ENCODE peak calls at places on chromosomes 16 and 17, in six cellular contexts. O is astrocyte, N is upper lobe of right lung, Q is GM06990, T is HFF-Myc, D is fibroblast of pulmonary artery. H is an unnamed sample.

GRCh38 chr16:31695667-31696066 is 168.0 kb downstream of the AHSP start:
- DNase-seq in T (no peak), Q (no peak), O (no peak), D (no peak), N (no peak), H (no peak)

GRCh38 chr16:11768850-11769249 is 26.2 kb upstream of the TXNDC11 start:
- DNase-seq in N (no peak), D (no peak), T (no peak), Q (peak), O (no peak), H (no peak)

GRCh38 chr17:42112552-42113176 is at the start of gene DHX58:
- DNase-seq in Q (peak), O (peak), N (peak), T (peak), D (peak), H (peak)

GRCh38 chr17:48037036-48037881 is at the start of gene COPZ2:
- DNase-seq in T (no peak), Q (peak), O (no peak), N (peak), D (peak), H (peak)

GRCh38 chr17:67377727-67378443 is 804 bp downstream of the PITPNC1 start:
- DNase-seq in D (peak), Q (peak), T (no peak), O (peak), N (peak), H (peak)

GRCh38 chr16:14629612-14629918 is 495 bp downstream of the PARN start:
- DNase-seq in T (no peak), D (no peak), O (no peak), Q (no peak), N (no peak), H (no peak)

GRCh38 chr16:77579283-77579985 is 142.9 kb upstream of the NUDT7 start:
- DNase-seq in O (no peak), N (no peak), D (peak), T (no peak), Q (no peak), H (no peak)

GRCh38 chr17:58329808-58330543 is 1.4 kb upstream of the TSPOAP1 start:
- DNase-seq in N (no peak), O (no peak), Q (peak), T (no peak), D (no peak), H (no peak)

GRCh38 chr17:64599187-64599676 is 62.9 kb downstream of the SMURF2 start:
- DNase-seq in O (no peak), T (no peak), N (no peak), Q (no peak), D (no peak), H (no peak)

GRCh38 chr16:4664538-4665418 is 28.6 kb upstream of the NUDT16L1 start:
- DNase-seq in N (peak), Q (no peak), D (no peak), T (no peak), O (no peak), H (no peak)

GRCh38 chr17:58541249-58541648 is 26.8 kb upstream of the MTMR4 start:
- DNase-seq in T (no peak), D (no peak), N (no peak), Q (no peak), O (no peak), H (no peak)

GRCh38 chr16:23597003-23597756 is 1.1 kb upstream of the NDUFAB1 start:
- DNase-seq in O (no peak), D (peak), Q (peak), N (no peak), T (no peak), H (no peak)

GRCh38 chr16:4365615-4366014 is 6.0 kb upstream of the VASN start:
- DNase-seq in T (no peak), N (no peak), D (no peak), O (no peak), Q (no peak), H (no peak)

GRCh38 chr17:82405051-82405450 is 13.1 kb upstream of the HEXD start:
- DNase-seq in Q (no peak), O (no peak), T (no peak), D (no peak), N (no peak), H (no peak)

GRCh38 chr16:17367932-17368331 is 102.8 kb downstream of the XYLT1 start:
- DNase-seq in O (peak), T (no peak), D (peak), N (no peak), Q (no peak), H (no peak)

GRCh38 chr17:80018917-80019651 is 16.6 kb downstream of the TBC1D16 start:
- DNase-seq in D (no peak), O (no peak), N (peak), Q (no peak), T (no peak), H (no peak)

GRCh38 chr17:41340934-41341861 is 9.4 kb downstream of the KRT33A start:
- DNase-seq in Q (no peak), D (no peak), T (no peak), N (no peak), O (no peak), H (no peak)

GRCh38 chr16:11078812-11079459 is 134.6 kb downstream of the CLEC16A start:
- DNase-seq in N (no peak), O (peak), D (peak), T (peak), Q (no peak), H (peak)

DNA sequence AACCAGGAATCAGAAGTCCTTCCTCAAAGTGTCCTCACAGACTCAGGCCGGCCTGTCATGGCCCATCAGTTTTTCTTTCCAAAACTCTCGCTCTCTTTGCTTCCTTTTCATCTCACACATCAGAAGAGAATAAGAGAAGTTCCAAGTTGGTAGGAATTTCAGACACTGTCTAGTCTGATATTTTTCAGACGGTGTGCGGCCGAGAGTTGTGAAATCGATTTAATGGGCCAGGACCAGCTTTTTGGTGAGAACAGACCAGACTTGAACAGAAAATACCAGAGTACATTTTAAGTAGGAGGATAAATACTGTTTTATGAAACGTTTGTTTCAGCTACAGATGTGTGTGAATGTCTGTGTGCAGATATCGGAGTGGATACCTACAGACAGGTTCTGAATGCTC is 24.8 kb upstream of the RCVRN start:
- DNase-seq in O (no peak), T (no peak), D (no peak), N (no peak), Q (no peak), H (no peak)
- TF ChIP-seq CTCF in O (no peak), T (no peak), D (no peak), N (no peak), Q (no peak), H (no peak)

GRCh38 chr17:8292639-8293395 is 2.4 kb downstream of the SLC25A35 start:
- DNase-seq in Q (no peak), D (no peak), N (no peak), O (no peak), T (no peak), H (no peak)

GRCh38 chr17:8289103-8289397 is 580 bp downstream of the RANGRF start:
- DNase-seq in O (no peak), Q (no peak), D (no peak), T (no peak), N (no peak), H (no peak)

GRCh38 chr17:8290043-8290442 is 1.6 kb downstream of the RANGRF start:
- DNase-seq in O (no peak), Q (no peak), T (no peak), D (no peak), N (no peak), H (no peak)

GRCh38 chr17:8294814-8295316 is 335 bp downstream of the SLC25A35 start:
- DNase-seq in Q (no peak), N (no peak), T (no peak), D (no peak), O (no peak), H (no peak)

GRCh38 chr17:8294361-8294760 is 839 bp downstream of the SLC25A35 start:
- DNase-seq in N (no peak), Q (no peak), O (no peak), T (no peak), D (no peak), H (no peak)
- H3K4me3 ChIP-seq in N (peak), Q (no peak), O (no peak), T (no peak), D (no peak), H (no peak)

GRCh38 chr16:26791166-26791565 is 275.6 kb upstream of the C16orf82 start:
- DNase-seq in D (no peak), N (no peak), O (no peak), T (no peak), Q (no peak), H (no peak)

DNA sequence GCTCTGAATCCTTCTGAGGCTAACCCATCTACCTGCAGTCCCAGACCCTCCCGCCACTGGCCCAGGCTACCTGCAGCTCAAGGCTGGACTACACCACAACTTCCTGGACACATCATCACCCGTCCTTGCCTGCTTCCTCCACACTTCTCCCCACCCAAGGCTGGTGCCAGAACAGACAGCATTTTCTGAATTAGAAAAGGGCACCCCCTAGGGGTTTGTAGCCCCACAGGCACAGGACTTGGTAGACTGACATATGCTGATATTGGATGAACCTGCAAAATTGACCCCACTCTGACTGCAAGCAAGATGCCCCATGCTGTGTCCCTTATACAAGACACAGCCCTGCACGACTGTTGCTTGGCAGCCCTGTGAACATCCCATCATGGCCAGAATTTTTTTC is 271.5 kb upstream of the C16orf82 start:
- DNase-seq in T (no peak), O (no peak), N (no peak), Q (no peak), D (no peak), H (no peak)
- TF ChIP-seq CTCF in T (no peak), O (no peak), N (peak), Q (peak), D (no peak), H (no peak)

DNA sequence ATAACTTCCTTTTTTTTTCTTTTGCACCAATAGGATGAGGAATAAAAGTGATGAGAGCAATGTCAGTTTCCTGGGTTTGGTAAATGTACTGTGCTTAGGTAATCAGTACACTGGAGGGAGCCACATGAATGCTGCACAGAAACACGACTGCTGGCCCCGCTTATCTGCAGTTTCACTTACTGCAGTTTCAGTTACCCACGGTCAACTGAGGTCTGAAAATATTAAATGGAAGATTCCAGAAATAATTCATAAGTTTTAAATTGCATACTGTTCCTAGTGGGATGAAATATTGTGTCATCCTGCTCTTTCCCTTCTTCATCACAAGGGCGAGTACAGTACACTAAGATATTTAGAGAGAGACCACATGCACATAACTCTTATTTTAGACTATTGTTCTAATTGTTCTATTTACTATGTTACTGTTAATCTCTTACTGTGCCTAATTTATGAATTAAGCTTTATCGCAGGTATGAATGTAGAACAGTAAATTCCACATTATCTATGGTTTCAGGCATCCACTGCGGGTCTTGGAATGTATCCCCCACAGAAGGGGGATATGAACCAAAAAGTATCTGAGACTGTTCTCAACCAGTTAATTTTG is 6.4 kb upstream of the LGALS3BP start:
- DNase-seq in O (peak), T (no peak), N (no peak), Q (no peak), D (peak), H (peak)
- H3K4me3 ChIP-seq in O (peak), T (peak), N (peak), Q (no peak), D (peak), H (peak)

GRCh38 chr16:89444151-89444723 is 46.1 kb downstream of the ANKRD11 start:
- DNase-seq in D (no peak), Q (no peak), T (no peak), N (no peak), O (no peak), H (no peak)

GRCh38 chr16:89443727-89444084 is 46.7 kb downstream of the ANKRD11 start:
- DNase-seq in O (no peak), Q (no peak), N (no peak), D (no peak), T (no peak), H (no peak)

GRCh38 chr16:89445166-89445565 is 45.2 kb downstream of the ANKRD11 start:
- DNase-seq in N (no peak), T (no peak), Q (no peak), D (no peak), O (no peak), H (no peak)

GRCh38 chr16:89442588-89442987 is 47.8 kb downstream of the ANKRD11 start:
- DNase-seq in Q (no peak), D (no peak), N (no peak), O (no peak), T (no peak), H (no peak)

DNA sequence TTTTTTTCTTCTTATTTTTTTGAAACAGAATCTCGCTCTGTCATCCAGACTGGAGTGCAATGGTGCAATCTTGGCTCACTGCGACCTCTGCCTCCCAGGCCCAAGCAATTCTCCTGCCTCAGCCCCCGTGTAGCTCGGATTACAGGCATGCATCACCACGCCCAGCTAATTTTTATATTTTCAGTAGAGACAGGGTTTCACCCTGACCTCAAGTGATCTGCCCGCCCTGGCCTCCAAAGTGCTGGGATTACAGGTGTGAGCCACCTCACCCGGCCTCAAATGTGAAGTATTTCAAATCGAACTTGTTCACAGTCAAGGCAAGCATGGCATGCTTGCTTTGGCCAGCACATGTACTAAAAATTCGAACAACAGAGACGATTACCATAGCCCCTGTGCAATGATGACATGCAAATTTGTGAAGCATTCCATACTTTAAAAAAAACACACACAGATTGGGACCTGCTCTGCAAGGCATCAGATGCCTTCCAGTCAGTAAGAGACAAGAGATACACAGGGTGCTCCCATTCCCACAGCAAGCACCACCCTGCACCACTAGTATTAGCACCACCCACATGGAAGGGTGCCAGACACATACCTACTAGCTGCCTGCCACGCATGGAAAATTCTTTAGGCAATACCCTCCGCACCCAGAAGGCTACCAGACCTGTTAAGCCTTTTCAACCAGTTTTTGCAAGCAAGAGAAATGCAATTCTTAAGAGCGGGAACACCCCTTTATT is 47.2 kb downstream of the ANKRD11 start:
- DNase-seq in N (no peak), Q (no peak), T (no peak), O (peak), D (peak), H (peak)
- TF ChIP-seq CTCF in N (no peak), Q (no peak), T (no peak), O (peak), D (no peak), H (peak)

DNA sequence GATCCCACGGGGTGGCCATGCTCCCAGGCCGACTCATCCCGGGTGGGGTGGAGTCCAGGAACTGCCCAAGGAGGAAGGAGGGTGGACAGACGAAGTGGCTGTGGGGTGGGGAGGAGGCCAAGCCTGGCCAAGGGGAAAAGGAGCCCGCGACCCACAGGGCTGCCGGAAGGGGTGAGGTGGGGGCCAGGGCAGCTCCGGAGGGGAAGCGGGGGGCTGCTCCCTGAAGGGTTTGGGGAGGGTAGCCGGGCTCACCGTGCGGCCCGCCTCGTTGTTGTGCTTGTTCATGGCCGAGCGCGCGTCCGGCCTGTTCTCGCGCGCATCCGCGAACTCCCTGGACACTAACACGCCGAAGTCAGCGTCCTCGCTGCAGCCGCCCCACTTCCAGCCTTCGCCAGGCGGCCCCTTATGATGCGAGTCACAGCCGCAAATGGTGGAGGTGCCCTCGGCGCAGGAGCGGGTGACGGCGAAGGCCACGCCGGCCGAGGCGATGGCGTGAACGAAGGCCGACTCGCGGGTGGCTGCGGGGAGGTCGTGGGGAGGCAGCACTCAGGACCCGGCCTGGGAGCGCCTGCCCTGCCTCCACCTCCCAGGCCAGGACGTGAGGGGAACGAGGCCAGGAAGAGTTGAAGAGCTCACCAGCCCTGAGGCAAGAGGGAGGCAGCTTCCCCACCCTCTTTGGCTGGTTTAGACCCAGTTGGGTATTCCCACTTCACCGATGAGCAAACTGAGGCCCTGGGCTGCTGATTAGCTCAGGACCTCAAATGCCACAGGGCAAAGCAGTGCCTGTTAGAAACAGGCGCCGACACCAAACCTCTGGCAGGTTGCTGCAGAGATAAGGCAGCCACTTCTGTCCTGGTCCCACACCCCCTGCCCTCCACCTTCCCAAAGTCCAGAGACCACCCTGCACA is 48.7 kb downstream of the WNT3 start:
- DNase-seq in O (no peak), Q (no peak), D (no peak), T (no peak), N (no peak), H (no peak)
- H3K4me3 ChIP-seq in O (no peak), Q (peak), D (no peak), T (no peak), N (peak), H (no peak)

H was measured in fibroblast of the aortic adventitia.